ENCODE peak calls at places on chromosomes 11 and 22, in eight cellular contexts. F is ELF-1, U is HuH-7.5, T is HEK293T, L is NCI-H1436, I is lower leg skin, B is GM13977, D is body of pancreas. E is an unnamed sample.

GRCh38 chr22:22834783-22835182 is 52.8 kb upstream of the IGLL5 start:
- DNase-seq in I (no peak), B (no peak), T (no peak), U (no peak), L (no peak), F (no peak), D (no peak), E (no peak)

GRCh38 chr11:72441647-72442267 is 7.4 kb upstream of the CLPB start:
- DNase-seq in T (no peak), F (no peak), U (no peak), L (no peak), B (no peak), I (no peak), D (no peak), E (peak)

GRCh38 chr11:77209663-77210062 is 81.6 kb downstream of the MYO7A start:
- DNase-seq in B (no peak), F (no peak), I (no peak), T (no peak), U (no peak), D (no peak), L (no peak), E (no peak)

GRCh38 chr11:102111011-102111786 is 952 bp downstream of the YAP1 start:
- DNase-seq in T (peak), B (peak), U (peak), F (peak), L (no peak), D (peak), I (peak), E (peak)

GRCh38 chr11:103035656-103036434 is 56.1 kb downstream of the DCUN1D5 start:
- DNase-seq in T (peak), L (peak), U (peak), B (peak), F (peak), D (peak), I (peak), E (no peak)

GRCh38 chr11:86940122-86940777 is 14.9 kb downstream of the FZD4 start:
- DNase-seq in I (no peak), D (peak), U (no peak), B (no peak), T (peak), L (no peak), F (peak), E (peak)

GRCh38 chr11:124174001-124174400 is 9.1 kb upstream of the OR10D3 start:
- DNase-seq in I (no peak), T (no peak), U (peak), B (peak), D (peak), L (peak), F (peak), E (peak)

GRCh38 chr22:36432592-36433317 is 45.0 kb upstream of the MYH9 start:
- DNase-seq in T (no peak), U (no peak), D (no peak), I (no peak), F (peak), L (no peak), B (no peak), E (no peak)

GRCh38 chr11:9089061-9089460 is 2.3 kb downstream of the SCUBE2 start:
- DNase-seq in U (no peak), B (no peak), F (no peak), T (no peak), I (no peak), L (no peak), D (no peak), E (no peak)

GRCh38 chr11:35633827-35634226 is 15.6 kb downstream of the FJX1 start:
- DNase-seq in B (no peak), I (no peak), L (no peak), D (no peak), U (no peak), T (no peak), F (no peak), E (no peak)